ENCODE peak calls at places on chromosomes 2 and 18, in four cellular contexts. V, M, U and A are unnamed samples.

GRCh38 chr2:234348081-234348480 is 148.8 kb downstream of the ARL4C start:
- DNase-seq in V (no peak), M (no peak), U (no peak), A (no peak)

GRCh38 chr2:29462293-29462692 is 347.1 kb downstream of the CLIP4 start:
- DNase-seq in V (no peak), M (no peak), U (no peak), A (no peak)

GRCh38 chr18:31039426-31039825 is 3.1 kb downstream of the DSC3 start:
- DNase-seq in V (no peak), M (no peak), U (no peak), A (no peak)

GRCh38 chr2:39515273-39515896 is 78.3 kb upstream of the MAP4K3 start:
- DNase-seq in V (no peak), M (no peak), U (no peak), A (no peak)

GRCh38 chr18:35688757-35689156 is 107.2 kb downstream of the GALNT1 start:
- DNase-seq in V (no peak), M (no peak), U (no peak), A (no peak)

GRCh38 chr2:81481242-81481993 is 1176.9 kb upstream of the LRRTM1 start:
- DNase-seq in V (no peak), M (no peak), U (no peak), A (no peak)

GRCh38 chr2:108820439-108820838 is 33.9 kb downstream of the CCDC138 start:
- DNase-seq in V (no peak), M (no peak), U (no peak), A (no peak)

GRCh38 chr18:55100817-55101457 is 141.7 kb upstream of the CCDC68 start:
- DNase-seq in V (no peak), M (no peak), U (no peak), A (no peak)

GRCh38 chr2:120227111-120227991 is 4.2 kb upstream of the TMEM185B start:
- DNase-seq in V (no peak), M (no peak), U (no peak), A (no peak)

GRCh38 chr2:66111706-66112105 is 323.2 kb upstream of the MEIS1 start:
- DNase-seq in V (no peak), M (no peak), U (no peak), A (no peak)

GRCh38 chr18:42157878-42158277 is 202.8 kb downstream of the PIK3C3 start:
- DNase-seq in V (no peak), M (no peak), U (no peak), A (no peak)

GRCh38 chr2:218555527-218555926 is 12.6 kb downstream of the USP37 start:
- DNase-seq in V (no peak), M (no peak), U (no peak), A (no peak)

GRCh38 chr2:33134086-33134763 is 187.5 kb downstream of the LTBP1 start:
- DNase-seq in V (no peak), M (no peak), U (no peak), A (no peak)

GRCh38 chr18:74804677-74805076 is 207.0 kb downstream of the ZNF407 start:
- DNase-seq in V (no peak), M (peak), U (no peak), A (no peak)

GRCh38 chr18:28584726-28585125 is 407.8 kb upstream of the CDH2 start:
- DNase-seq in V (peak), M (no peak), U (no peak), A (no peak)

GRCh38 chr18:12434541-12434929 is 26.8 kb downstream of the PRELID3A start:
- DNase-seq in V (no peak), M (no peak), U (no peak), A (no peak)

GRCh38 chr2:215904101-215904500 is 109.2 kb downstream of the MREG start:
- DNase-seq in V (no peak), M (no peak), U (no peak), A (no peak)

GRCh38 chr2:142673836-142674235 is 203.6 kb upstream of the KYNU start:
- DNase-seq in V (no peak), M (no peak), U (no peak), A (no peak)

GRCh38 chr2:158717366-158718195 is 77.5 kb upstream of the DAPL1 start:
- DNase-seq in V (no peak), M (no peak), U (no peak), A (no peak)

GRCh38 chr18:58893388-58894099 is 28.9 kb downstream of the ZNF532 start:
- DNase-seq in V (no peak), M (no peak), U (no peak), A (no peak)

GRCh38 chr2:108392029-108392428 is 14.3 kb downstream of the SULT1C4 start:
- DNase-seq in V (no peak), M (no peak), U (no peak), A (no peak)

GRCh38 chr2:1968222-1968987 is 224.1 kb upstream of the PXDN start:
- DNase-seq in V (no peak), M (no peak), U (no peak), A (no peak)

GRCh38 chr2:138415891-138416494 is 85.6 kb upstream of the SPOPL start:
- DNase-seq in V (no peak), M (no peak), U (no peak), A (no peak)

GRCh38 chr18:4264347-4264791 is 190.7 kb downstream of the DLGAP1 start:
- DNase-seq in V (no peak), M (no peak), U (no peak), A (no peak)

GRCh38 chr2:23801396-23801795 is 125.5 kb downstream of the ATAD2B start:
- DNase-seq in V (no peak), M (no peak), U (no peak), A (no peak)